ENCODE peak calls at places on chromosomes 1 and 21, in five cellular contexts. J is body of pancreas, Y is adrenal gland, W is IMR-90, U is sigmoid colon. L is an unnamed sample.

GRCh38 chr21:45899317-45900033 is 82.1 kb upstream of the COL6A1 start:
- DNase-seq in J (no peak), Y (no peak), W (no peak), U (no peak), L (no peak)

GRCh38 chr1:68269637-68270430 is 37.5 kb upstream of the WLS start:
- DNase-seq in J (no peak), Y (peak), W (peak), U (no peak), L (no peak)

GRCh38 chr21:36454706-36455105 is 25.2 kb downstream of the CLDN14 start:
- DNase-seq in J (no peak), Y (no peak), W (no peak), U (no peak), L (no peak)

GRCh38 chr1:86499987-86500593 is 31.4 kb downstream of the CLCA1 start:
- DNase-seq in J (no peak), Y (no peak), W (peak), U (no peak), L (no peak)

GRCh38 chr1:180345148-180345547 is 115.1 kb downstream of the LHX4 start:
- DNase-seq in J (no peak), Y (no peak), W (no peak), U (no peak), L (no peak)

GRCh38 chr1:58204284-58204683 is 342.2 kb downstream of the OMA1 start:
- DNase-seq in J (no peak), Y (no peak), W (no peak), U (no peak), L (no peak)

GRCh38 chr21:31917108-31917507 is 44.3 kb downstream of the HUNK start:
- DNase-seq in J (no peak), Y (no peak), W (no peak), U (no peak), L (no peak)

GRCh38 chr21:39647476-39647875 is 34.7 kb downstream of the B3GALT5 start:
- DNase-seq in J (no peak), Y (no peak), W (peak), U (no peak), L (no peak)

GRCh38 chr1:199405634-199406196 is 621.8 kb upstream of the NR5A2 start:
- DNase-seq in J (no peak), Y (no peak), W (no peak), U (no peak), L (no peak)

GRCh38 chr1:77100870-77101269 is 118.4 kb downstream of the PIGK start:
- DNase-seq in J (no peak), Y (no peak), W (peak), U (no peak), L (no peak)

GRCh38 chr1:54376085-54377039 is 29.8 kb downstream of the SSBP3 start:
- DNase-seq in J (no peak), Y (peak), W (no peak), U (no peak), L (no peak)

GRCh38 chr1:108071601-108072000 is 106.6 kb upstream of the VAV3 start:
- DNase-seq in J (no peak), Y (no peak), W (no peak), U (no peak), L (no peak)

GRCh38 chr1:233216009-233216408 is 79.5 kb downstream of the PCNX2 start:
- DNase-seq in J (no peak), Y (no peak), W (no peak), U (no peak), L (no peak)

GRCh38 chr1:115665319-115665718 is 23.5 kb downstream of the VANGL1 start:
- DNase-seq in J (peak), Y (peak), W (no peak), U (no peak), L (no peak)

GRCh38 chr1:24622218-24622617 is 20.9 kb upstream of the SRRM1 start:
- DNase-seq in J (no peak), Y (no peak), W (no peak), U (no peak), L (no peak)

GRCh38 chr1:113255728-113256347 is 134.5 kb upstream of the MAGI3 start:
- DNase-seq in J (peak), Y (no peak), W (no peak), U (no peak), L (no peak)

GRCh38 chr1:197448390-197448789 is 180.3 kb downstream of the CRB1 start:
- DNase-seq in J (no peak), Y (no peak), W (no peak), U (no peak), L (no peak)

GRCh38 chr1:202161151-202162048 is 998 bp upstream of the PTPN7 start:
- DNase-seq in J (no peak), Y (no peak), W (no peak), U (no peak), L (no peak)

GRCh38 chr1:226603976-226604845 is 55.6 kb downstream of the STUM start:
- DNase-seq in J (no peak), Y (no peak), W (no peak), U (peak), L (no peak)

GRCh38 chr1:225428066-225428878 is 434 bp upstream of the LBR start:
- DNase-seq in J (peak), Y (peak), W (peak), U (peak), L (peak)

GRCh38 chr1:43856188-43856587 is 77.4 kb upstream of the ARTN start:
- DNase-seq in J (no peak), Y (no peak), W (no peak), U (no peak), L (no peak)

GRCh38 chr1:18204568-18204967 is 97.0 kb downstream of the IGSF21 start:
- DNase-seq in J (no peak), Y (no peak), W (no peak), U (no peak), L (no peak)

GRCh38 chr21:43916691-43917514 is 51.9 kb downstream of the AGPAT3 start:
- DNase-seq in J (no peak), Y (no peak), W (peak), U (peak), L (no peak)

GRCh38 chr1:22044690-22045420 is 7.7 kb upstream of the CDC42 start:
- DNase-seq in J (no peak), Y (no peak), W (peak), U (no peak), L (no peak)

GRCh38 chr1:36464605-36465393 is 615 bp upstream of the MRPS15 start:
- DNase-seq in J (peak), Y (no peak), W (peak), U (no peak), L (no peak)

GRCh38 chr1:202692959-202693555 is 17.2 kb downstream of the SYT2 start:
- DNase-seq in J (peak), Y (peak), W (peak), U (no peak), L (peak)

GRCh38 chr21:27813750-27814149 is 846.9 kb upstream of the ADAMTS5 start:
- DNase-seq in J (no peak), Y (no peak), W (no peak), U (peak), L (no peak)

GRCh38 chr21:41258617-41259016 is 58.0 kb upstream of the FAM3B start:
- DNase-seq in J (no peak), Y (no peak), W (peak), U (no peak), L (no peak)

GRCh38 chr1:180974236-180974635 is 48.4 kb downstream of the STX6 start:
- DNase-seq in J (no peak), Y (no peak), W (no peak), U (no peak), L (no peak)

GRCh38 chr1:220873087-220873486 is 6.2 kb upstream of the HLX start:
- DNase-seq in J (no peak), Y (no peak), W (no peak), U (no peak), L (no peak)

GRCh38 chr1:155940531-155940992 is 876 bp upstream of the RXFP4 start:
- DNase-seq in J (peak), Y (peak), W (peak), U (no peak), L (no peak)

GRCh38 chr1:163176797-163177196 is 25.9 kb downstream of the RGS5 start:
- DNase-seq in J (no peak), Y (no peak), W (no peak), U (no peak), L (no peak)

GRCh38 chr1:241612533-241613505 is 27.4 kb downstream of the CHML start:
- DNase-seq in J (no peak), Y (peak), W (peak), U (no peak), L (no peak)

GRCh38 chr1:19811206-19811851 is 3.8 kb downstream of the RNF186 start:
- DNase-seq in J (peak), Y (peak), W (peak), U (no peak), L (no peak)

GRCh38 chr1:6991271-6991670 is 206.0 kb downstream of the CAMTA1 start:
- DNase-seq in J (no peak), Y (no peak), W (peak), U (no peak), L (no peak)

GRCh38 chr1:51616903-51617708 is at the start of gene OSBPL9:
- DNase-seq in J (peak), Y (peak), W (peak), U (peak), L (peak)
- TF ChIP-seq POLR2A in J (peak), Y (peak), W (peak), U (peak), L (peak)

GRCh38 chr1:240014051-240014450 is 77.6 kb upstream of the FMN2 start:
- DNase-seq in J (no peak), Y (no peak), W (no peak), U (no peak), L (no peak)
- H3K4me3 ChIP-seq in J (no peak), Y (no peak), W (no peak), U (no peak), L (no peak)

DNA sequence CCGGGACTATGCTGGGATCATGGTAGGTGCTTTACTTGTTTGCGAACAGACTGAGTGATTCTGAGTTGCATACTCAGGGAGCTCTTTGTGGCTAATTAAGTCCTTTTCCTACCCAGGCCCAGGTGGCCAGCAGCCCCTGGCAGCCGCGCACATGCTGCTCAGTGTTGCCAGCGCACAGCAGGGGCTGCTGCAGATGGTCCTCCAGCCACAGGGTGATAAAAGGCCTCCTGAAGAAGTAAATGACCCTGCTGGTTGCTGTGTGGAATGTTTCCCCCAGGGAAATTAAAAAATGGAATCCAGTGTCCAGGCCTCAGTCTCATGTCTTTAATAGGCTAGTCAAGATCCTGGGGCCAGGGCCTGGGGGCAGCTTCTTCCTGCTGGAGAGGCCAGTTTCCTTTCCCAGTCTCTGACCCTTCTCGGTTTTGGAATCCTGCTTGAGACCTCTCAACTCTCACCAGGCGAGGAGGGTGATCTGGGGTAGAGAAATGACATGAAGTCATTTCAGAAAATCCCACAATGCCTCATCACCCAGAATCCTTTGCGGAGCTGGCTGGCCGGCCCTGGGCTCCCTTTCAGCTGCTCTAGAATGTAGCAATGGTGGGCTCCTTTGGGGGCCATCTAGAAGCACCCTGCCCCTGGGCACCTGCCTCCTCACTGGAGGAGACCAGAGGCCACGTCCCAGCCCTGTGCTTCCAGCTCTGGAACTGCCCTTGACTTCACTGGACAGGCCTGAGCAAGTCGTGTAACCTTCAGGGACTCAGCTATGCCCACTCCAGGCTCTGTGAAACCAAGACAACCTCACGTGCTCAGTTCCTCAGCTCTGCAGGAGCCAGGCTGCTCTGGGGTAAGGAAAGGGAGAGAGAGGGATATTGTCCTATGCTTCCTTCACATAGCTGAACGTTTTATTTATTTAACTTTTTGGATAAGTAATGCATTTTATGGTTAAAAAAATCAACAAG is 131.4 kb downstream of the MRPS6 start:
- DNase-seq in J (no peak), Y (peak), W (no peak), U (no peak), L (no peak)
- H3K27ac ChIP-seq in J (no peak), Y (no peak), W (peak), U (no peak), L (no peak)

DNA sequence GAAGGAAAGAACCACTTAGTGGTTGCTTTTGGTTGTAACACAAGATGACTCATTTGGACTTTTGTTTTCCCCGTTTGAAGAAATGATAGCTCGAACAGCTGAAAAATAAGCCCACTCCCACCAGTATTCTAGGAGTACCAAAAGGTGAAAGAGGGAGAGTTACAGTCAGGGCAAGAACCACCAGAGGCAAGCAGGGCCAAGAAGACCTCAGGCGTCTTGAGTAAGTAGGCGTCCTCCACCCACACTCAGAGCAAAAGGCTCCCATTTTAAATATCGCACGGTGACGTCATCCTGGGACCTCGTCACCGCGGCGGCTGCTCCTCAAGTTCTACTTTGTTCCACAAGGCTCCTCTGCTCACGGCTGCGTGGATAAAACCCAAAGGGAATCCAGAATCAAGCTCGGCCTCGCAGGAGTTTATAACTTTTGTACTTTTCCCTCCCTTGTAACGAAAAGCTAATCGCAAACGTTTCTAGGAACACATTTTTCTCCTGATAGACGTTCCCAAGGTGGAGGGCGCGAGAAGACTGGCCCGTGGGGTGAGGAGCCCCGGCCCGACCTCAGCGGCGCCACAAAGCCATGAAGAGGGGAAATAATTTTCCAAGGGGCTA is 1.2 kb downstream of the BTG3 start:
- DNase-seq in J (peak), Y (peak), W (peak), U (peak), L (peak)
- TF ChIP-seq POLR2A in J (peak), Y (no peak), W (peak), U (no peak), L (peak)